ENCODE peak calls at places on chromosomes 11 and 22, in five cellular contexts. Y, S, D, T and E are unnamed samples.
A peak's percentile ranks its signal among the peaks of the same experiment; 100 is the strongest.

GRCh38 chr11:6402061-6402470 is 11.8 kb downstream of the SMPD1 start:
- DNase-seq in T (no peak), Y (no peak), D (no peak), S (no peak), E (no peak)

GRCh38 chr11:113992459-113993105 is 17.7 kb downstream of the HTR3A start:
- DNase-seq in S (no peak), D (no peak), T (no peak), Y (no peak), E (no peak)

GRCh38 chr11:75625970-75626691 is 42.7 kb downstream of the MAP6 start:
- DNase-seq in S (no peak), D (no peak), Y (peak; percentile 90), T (peak; percentile 46), E (peak; percentile 85)

GRCh38 chr11:78188012-78188808 is at the start of gene KCTD21:
- DNase-seq in Y (peak; percentile 95), T (peak; percentile 82), S (peak; percentile 76), D (peak; percentile 95), E (peak; percentile 98)

GRCh38 chr11:20087118-20087521 is 73.2 kb downstream of the DBX1 start:
- DNase-seq in S (no peak), D (no peak), T (peak; percentile 53), Y (no peak), E (no peak)

GRCh38 chr11:121766138-121766537 is 313.4 kb upstream of the SORL1-AS1 start:
- DNase-seq in D (no peak), T (no peak), S (no peak), Y (no peak), E (no peak)

GRCh38 chr22:25627271-25627848 is 62.9 kb downstream of the GRK3 start:
- DNase-seq in D (no peak), S (no peak), T (no peak), Y (no peak), E (no peak)

GRCh38 chr22:38858492-38858891 is 13.5 kb downstream of the CBX6 start:
- DNase-seq in T (no peak), S (no peak), D (no peak), Y (no peak), E (no peak)

GRCh38 chr22:29011200-29011867 is 50.3 kb downstream of the C22orf31 start:
- DNase-seq in D (no peak), S (no peak), T (no peak), Y (no peak), E (no peak)

GRCh38 chr11:1988667-1989317 is 8.8 kb downstream of the H19 start:
- DNase-seq in Y (no peak), D (peak; percentile 38), T (no peak), S (no peak), E (no peak)

GRCh38 chr11:68798221-68798813 is 43.4 kb downstream of the CPT1A start:
- DNase-seq in Y (peak; percentile 17), S (no peak), D (peak; percentile 89), T (no peak), E (no peak)

GRCh38 chr22:47498969-47499368 is 736.5 kb downstream of the TBC1D22A start:
- DNase-seq in T (no peak), D (no peak), S (no peak), Y (no peak), E (no peak)

GRCh38 chr11:96278039-96278897 is 64.7 kb downstream of the MAML2 start:
- DNase-seq in T (no peak), Y (peak; percentile 60), S (no peak), D (no peak), E (peak; percentile 66)

GRCh38 chr11:69788956-69789355 is 13.8 kb upstream of the FGF4 start:
- DNase-seq in Y (no peak), D (no peak), T (no peak), S (no peak), E (no peak)

GRCh38 chr11:30917859-30918478 is 331.8 kb upstream of the MPPED2 start:
- DNase-seq in Y (peak; percentile 43), D (no peak), S (no peak), T (no peak), E (peak; percentile 10)

GRCh38 chr11:22635689-22636088 is 10.1 kb upstream of the FANCF start:
- DNase-seq in T (no peak), S (no peak), D (no peak), Y (no peak), E (no peak)

GRCh38 chr22:24727218-24727851 is 47.2 kb downstream of the PIWIL3 start:
- DNase-seq in T (no peak), Y (peak; percentile 83), S (no peak), D (no peak), E (peak; percentile 78)

GRCh38 chr11:47605921-47606320 is 11.7 kb upstream of the C1QTNF4 start:
- DNase-seq in S (no peak), Y (no peak), D (no peak), T (no peak), E (no peak)

GRCh38 chr11:122159173-122159701 is 43.2 kb upstream of the BLID start:
- DNase-seq in D (no peak), T (no peak), S (no peak), Y (peak; percentile 82), E (peak; percentile 65)

GRCh38 chr11:20443596-20443995 is 56.1 kb downstream of the PRMT3 start:
- DNase-seq in S (no peak), Y (peak; percentile 37), D (no peak), T (no peak), E (peak; percentile 39)

GRCh38 chr22:26097840-26098239 is 71.4 kb upstream of the SEZ6L start:
- DNase-seq in T (no peak), S (no peak), D (no peak), Y (no peak), E (no peak)

GRCh38 chr11:36115378-36115801 is 171.5 kb downstream of the LDLRAD3 start:
- DNase-seq in T (no peak), D (no peak), S (no peak), Y (no peak), E (no peak)

GRCh38 chr11:134576721-134577171 is 164.7 kb upstream of the B3GAT1 start:
- DNase-seq in Y (no peak), S (no peak), T (no peak), D (peak; percentile 29), E (no peak)

GRCh38 chr22:36644333-36644757 is 59.2 kb downstream of the CACNG2 start:
- DNase-seq in T (peak; percentile 77), Y (peak; percentile 95), D (peak; percentile 65), S (peak; percentile 82), E (peak; percentile 85)

GRCh38 chr11:35927730-35928129 is 16.1 kb upstream of the LDLRAD3 start:
- DNase-seq in Y (peak; percentile 93), T (peak; percentile 28), S (peak; percentile 93), D (no peak), E (peak; percentile 67)

GRCh38 chr22:44632823-44633478 is 69.1 kb upstream of the PRR5 start:
- DNase-seq in D (no peak), S (no peak), T (no peak), Y (no peak), E (no peak)

GRCh38 chr11:118102721-118103261 is 16.0 kb upstream of the SMIM35 start:
- DNase-seq in T (no peak), S (no peak), Y (no peak), D (no peak), E (no peak)

GRCh38 chr11:125141178-125141577 is 23.4 kb upstream of the PKNOX2 start:
- DNase-seq in Y (no peak), T (no peak), D (no peak), S (no peak), E (no peak)

GRCh38 chr11:79937935-79938334 is 497.1 kb upstream of the TENM4 start:
- DNase-seq in Y (no peak), D (no peak), S (no peak), T (no peak), E (no peak)

GRCh38 chr11:28104984-28105383 is 3.0 kb downstream of the KIF18A start:
- DNase-seq in Y (no peak), T (no peak), D (no peak), S (no peak), E (no peak)

GRCh38 chr11:28834877-28835276 is 726.7 kb downstream of the METTL15 start:
- DNase-seq in Y (peak; percentile 76), T (peak; percentile 46), S (peak; percentile 4), D (no peak), E (peak; percentile 97)

GRCh38 chr11:96331556-96332168 is 11.3 kb downstream of the MAML2 start:
- DNase-seq in T (no peak), S (no peak), D (no peak), Y (no peak), E (no peak)

GRCh38 chr22:19689408-19689807 is 24.9 kb upstream of the SEPTIN5 start:
- DNase-seq in S (no peak), T (no peak), Y (no peak), D (no peak), E (no peak)

GRCh38 chr11:12455938-12456337 is 78.6 kb downstream of the PARVA start:
- DNase-seq in Y (peak; percentile 68), D (no peak), T (no peak), S (no peak), E (peak; percentile 70)

GRCh38 chr22:43090130-43090789 is 1.1 kb upstream of the TTLL1 start:
- DNase-seq in D (no peak), S (peak; percentile 74), Y (peak; percentile 93), T (peak; percentile 73), E (peak; percentile 92)

GRCh38 chr22:27676545-27677188 is 124.9 kb downstream of the MN1 start:
- DNase-seq in T (no peak), S (no peak), D (no peak), Y (no peak), E (no peak)

GRCh38 chr22:27239520-27239919 is 562.0 kb downstream of the MN1 start:
- DNase-seq in T (no peak), S (no peak), D (no peak), Y (no peak), E (no peak)

GRCh38 chr11:119307219-119307618 is 9.7 kb downstream of the MCAM start:
- DNase-seq in S (no peak), D (no peak), T (no peak), Y (no peak), E (no peak)